ENCODE peak calls at places on chromosomes 3 and 15, in seven cellular contexts. One of them, this sample, is unnamed.

GRCh38 chr3:98573231-98573728 is 20.1 kb downstream of the CPOX start:
- DNase-seq in ovary: no peak
- DNase-seq in thoracic aorta: no peak
- DNase-seq in HL-60: no peak
- DNase-seq in left ventricle myocardium inferior: no peak
- DNase-seq in lower lobe of right lung: no peak
- DNase-seq in A549: peak; percentile 21
- DNase-seq in this sample: no peak

GRCh38 chr3:131896285-131896684 is 138.5 kb downstream of the CPNE4 start:
- DNase-seq in ovary: no peak
- DNase-seq in thoracic aorta: no peak
- DNase-seq in HL-60: no peak
- DNase-seq in left ventricle myocardium inferior: no peak
- DNase-seq in lower lobe of right lung: no peak
- DNase-seq in A549: no peak
- DNase-seq in this sample: no peak

GRCh38 chr15:79572691-79573340 is 140.7 kb downstream of the MINAR1 start:
- DNase-seq in ovary: no peak
- DNase-seq in thoracic aorta: no peak
- DNase-seq in HL-60: no peak
- DNase-seq in left ventricle myocardium inferior: no peak
- DNase-seq in lower lobe of right lung: no peak
- DNase-seq in A549: no peak
- DNase-seq in this sample: no peak

GRCh38 chr3:139173372-139174108 is 128.8 kb upstream of the PRR23C start:
- DNase-seq in ovary: peak; percentile 30
- DNase-seq in thoracic aorta: no peak
- DNase-seq in HL-60: no peak
- DNase-seq in left ventricle myocardium inferior: no peak
- DNase-seq in lower lobe of right lung: no peak
- DNase-seq in A549: no peak
- DNase-seq in this sample: no peak

GRCh38 chr3:151146071-151146730 is 56.8 kb downstream of the GPR171 start:
- DNase-seq in ovary: peak; percentile 38
- DNase-seq in thoracic aorta: peak; percentile 13
- DNase-seq in HL-60: peak; percentile 60
- DNase-seq in left ventricle myocardium inferior: peak; percentile 60
- DNase-seq in lower lobe of right lung: peak; percentile 66
- DNase-seq in A549: peak; percentile 60
- DNase-seq in this sample: peak; percentile 71

GRCh38 chr15:77516786-77517185 is 96.1 kb downstream of the HMG20A start:
- DNase-seq in ovary: no peak
- DNase-seq in thoracic aorta: no peak
- DNase-seq in HL-60: no peak
- DNase-seq in left ventricle myocardium inferior: no peak
- DNase-seq in lower lobe of right lung: no peak
- DNase-seq in A549: no peak
- DNase-seq in this sample: no peak

GRCh38 chr3:44020178-44020577 is 221.5 kb upstream of the TOPAZ1 start:
- DNase-seq in ovary: no peak
- DNase-seq in thoracic aorta: no peak
- DNase-seq in HL-60: no peak
- DNase-seq in left ventricle myocardium inferior: no peak
- DNase-seq in lower lobe of right lung: no peak
- DNase-seq in A549: no peak
- DNase-seq in this sample: no peak

GRCh38 chr3:94114667-94115066 is 51.8 kb downstream of the NSUN3 start:
- DNase-seq in ovary: no peak
- DNase-seq in thoracic aorta: no peak
- DNase-seq in HL-60: no peak
- DNase-seq in left ventricle myocardium inferior: no peak
- DNase-seq in lower lobe of right lung: no peak
- DNase-seq in A549: no peak
- DNase-seq in this sample: no peak

GRCh38 chr3:46892285-46893145 is 15.0 kb downstream of the PTH1R start:
- DNase-seq in ovary: peak; percentile 65
- DNase-seq in thoracic aorta: peak; percentile 71
- DNase-seq in HL-60: peak; percentile 51
- DNase-seq in left ventricle myocardium inferior: peak; percentile 74
- DNase-seq in lower lobe of right lung: peak; percentile 85
- DNase-seq in A549: peak; percentile 76
- DNase-seq in this sample: peak; percentile 72

GRCh38 chr3:30538787-30539186 is 67.6 kb upstream of the TGFBR2 start:
- DNase-seq in ovary: no peak
- DNase-seq in thoracic aorta: no peak
- DNase-seq in HL-60: no peak
- DNase-seq in left ventricle myocardium inferior: no peak
- DNase-seq in lower lobe of right lung: no peak
- DNase-seq in A549: peak; percentile 18
- DNase-seq in this sample: no peak

GRCh38 chr3:111541911-111542483 is at the start of gene CD96:
- DNase-seq in ovary: no peak
- DNase-seq in thoracic aorta: no peak
- DNase-seq in HL-60: no peak
- DNase-seq in left ventricle myocardium inferior: no peak
- DNase-seq in lower lobe of right lung: no peak
- DNase-seq in A549: no peak
- DNase-seq in this sample: no peak

GRCh38 chr15:70328137-70329115 is 230.7 kb upstream of the TLE3 start:
- DNase-seq in ovary: no peak
- DNase-seq in thoracic aorta: no peak
- DNase-seq in HL-60: no peak
- DNase-seq in left ventricle myocardium inferior: peak; percentile 49
- DNase-seq in lower lobe of right lung: no peak
- DNase-seq in A549: no peak
- DNase-seq in this sample: peak; percentile 64

GRCh38 chr3:137572931-137573330 is 191.2 kb upstream of the SOX14 start:
- DNase-seq in ovary: no peak
- DNase-seq in thoracic aorta: no peak
- DNase-seq in HL-60: no peak
- DNase-seq in left ventricle myocardium inferior: no peak
- DNase-seq in lower lobe of right lung: no peak
- DNase-seq in A549: no peak
- DNase-seq in this sample: no peak

GRCh38 chr15:91783451-91783850 is 70.1 kb upstream of the SLCO3A1 start:
- DNase-seq in ovary: no peak
- DNase-seq in thoracic aorta: no peak
- DNase-seq in HL-60: no peak
- DNase-seq in left ventricle myocardium inferior: no peak
- DNase-seq in lower lobe of right lung: no peak
- DNase-seq in A549: no peak
- DNase-seq in this sample: no peak

GRCh38 chr3:13882876-13883275 is 3.0 kb upstream of the WNT7A start:
- DNase-seq in ovary: no peak
- DNase-seq in thoracic aorta: no peak
- DNase-seq in HL-60: no peak
- DNase-seq in left ventricle myocardium inferior: no peak
- DNase-seq in lower lobe of right lung: no peak
- DNase-seq in A549: no peak
- DNase-seq in this sample: no peak

GRCh38 chr3:14303336-14304100 is 98.9 kb upstream of the SLC6A6 start:
- DNase-seq in ovary: no peak
- DNase-seq in thoracic aorta: no peak
- DNase-seq in HL-60: no peak
- DNase-seq in left ventricle myocardium inferior: no peak
- DNase-seq in lower lobe of right lung: no peak
- DNase-seq in A549: no peak
- DNase-seq in this sample: no peak

GRCh38 chr15:81400640-81401236 is 26.7 kb upstream of the TMC3 start:
- DNase-seq in ovary: no peak
- DNase-seq in thoracic aorta: no peak
- DNase-seq in HL-60: no peak
- DNase-seq in left ventricle myocardium inferior: no peak
- DNase-seq in lower lobe of right lung: no peak
- DNase-seq in A549: peak; percentile 55
- DNase-seq in this sample: no peak

GRCh38 chr15:56472278-56472677 is 7.3 kb upstream of the MNS1 start:
- DNase-seq in ovary: no peak
- DNase-seq in thoracic aorta: no peak
- DNase-seq in HL-60: no peak
- DNase-seq in left ventricle myocardium inferior: no peak
- DNase-seq in lower lobe of right lung: no peak
- DNase-seq in A549: no peak
- DNase-seq in this sample: no peak

GRCh38 chr3:53156368-53156834 is 4.6 kb upstream of the PRKCD start:
- DNase-seq in ovary: no peak
- DNase-seq in thoracic aorta: no peak
- DNase-seq in HL-60: no peak
- DNase-seq in left ventricle myocardium inferior: no peak
- DNase-seq in lower lobe of right lung: peak; percentile 78
- DNase-seq in A549: no peak
- DNase-seq in this sample: no peak
- H3K27ac ChIP-seq in ovary: no peak overlapping the region
- H3K27ac ChIP-seq in thoracic aorta: no peak overlapping the region
- H3K27ac ChIP-seq in HL-60: no peak overlapping the region
- H3K27ac ChIP-seq in left ventricle myocardium inferior: no peak overlapping the region
- H3K27ac ChIP-seq in lower lobe of right lung: peak overlapping the region; percentile 71
- H3K27ac ChIP-seq in A549: no peak overlapping the region
- H3K27ac ChIP-seq in this sample: no peak overlapping the region

GRCh38 chr15:39083213-39083612 is 497.7 kb upstream of the THBS1 start:
- DNase-seq in ovary: no peak
- DNase-seq in thoracic aorta: no peak
- DNase-seq in HL-60: peak; percentile 55
- DNase-seq in left ventricle myocardium inferior: no peak
- DNase-seq in lower lobe of right lung: no peak
- DNase-seq in A549: no peak
- DNase-seq in this sample: no peak

GRCh38 chr15:39077998-39078397 is 502.9 kb upstream of the THBS1 start:
- DNase-seq in ovary: no peak
- DNase-seq in thoracic aorta: no peak
- DNase-seq in HL-60: no peak
- DNase-seq in left ventricle myocardium inferior: no peak
- DNase-seq in lower lobe of right lung: no peak
- DNase-seq in A549: no peak
- DNase-seq in this sample: no peak

GRCh38 chr15:39075756-39076341 is 505.0 kb upstream of the THBS1 start:
- DNase-seq in ovary: no peak
- DNase-seq in thoracic aorta: no peak
- DNase-seq in HL-60: no peak
- DNase-seq in left ventricle myocardium inferior: no peak
- DNase-seq in lower lobe of right lung: no peak
- DNase-seq in A549: no peak
- DNase-seq in this sample: no peak

GRCh38 chr15:39075311-39075710 is 505.6 kb upstream of the THBS1 start:
- DNase-seq in ovary: no peak
- DNase-seq in thoracic aorta: no peak
- DNase-seq in HL-60: no peak
- DNase-seq in left ventricle myocardium inferior: no peak
- DNase-seq in lower lobe of right lung: no peak
- DNase-seq in A549: no peak
- DNase-seq in this sample: no peak

DNA sequence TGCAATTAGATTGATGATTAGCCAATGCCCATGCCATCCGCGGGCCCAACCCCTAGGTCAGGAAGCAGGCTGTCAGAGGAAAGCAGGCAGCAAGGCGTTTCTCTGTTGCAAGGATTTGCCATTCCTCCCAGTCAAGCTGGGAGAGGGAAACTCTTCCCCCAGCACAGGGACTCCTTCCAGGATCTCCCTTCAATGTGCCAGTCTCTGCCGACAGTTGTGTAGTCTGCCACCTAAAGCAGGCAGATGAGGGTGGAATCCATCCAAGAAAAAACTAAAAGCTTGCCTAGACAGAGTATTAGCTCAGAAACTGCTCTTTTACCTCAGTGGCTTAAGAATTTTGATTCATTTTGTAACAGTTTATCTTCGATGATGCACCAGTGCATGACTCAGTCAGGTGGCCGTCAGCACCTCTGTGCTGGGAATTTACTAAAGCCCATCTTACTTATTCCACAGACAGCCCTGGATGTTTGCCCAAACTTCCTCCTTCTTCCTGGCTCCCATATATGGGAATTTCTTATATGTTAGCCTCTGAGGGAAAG is 501.5 kb upstream of the THBS1 start:
- DNase-seq in ovary: no peak
- DNase-seq in thoracic aorta: no peak
- DNase-seq in HL-60: no peak
- DNase-seq in left ventricle myocardium inferior: no peak
- DNase-seq in lower lobe of right lung: no peak
- DNase-seq in A549: peak; percentile 19
- DNase-seq in this sample: no peak
- H3K27ac ChIP-seq in ovary: no peak overlapping the region
- H3K27ac ChIP-seq in thoracic aorta: no peak overlapping the region
- H3K27ac ChIP-seq in HL-60: no peak overlapping the region
- H3K27ac ChIP-seq in left ventricle myocardium inferior: no peak overlapping the region
- H3K27ac ChIP-seq in lower lobe of right lung: no peak overlapping the region
- H3K27ac ChIP-seq in A549: peak overlapping the region; percentile 80
- H3K27ac ChIP-seq in this sample: no peak overlapping the region

GRCh38 chr3:101624857-101625256 is 50.9 kb downstream of the PCNP start:
- DNase-seq in ovary: no peak
- DNase-seq in thoracic aorta: no peak
- DNase-seq in HL-60: no peak
- DNase-seq in left ventricle myocardium inferior: no peak
- DNase-seq in lower lobe of right lung: no peak
- DNase-seq in A549: no peak
- DNase-seq in this sample: no peak

GRCh38 chr3:101629219-101629618 is 47.7 kb downstream of the ZBTB11 start:
- DNase-seq in ovary: no peak
- DNase-seq in thoracic aorta: no peak
- DNase-seq in HL-60: no peak
- DNase-seq in left ventricle myocardium inferior: no peak
- DNase-seq in lower lobe of right lung: no peak
- DNase-seq in A549: no peak
- DNase-seq in this sample: no peak

GRCh38 chr3:101623656-101624055 is 49.7 kb downstream of the PCNP start:
- DNase-seq in ovary: no peak
- DNase-seq in thoracic aorta: no peak
- DNase-seq in HL-60: no peak
- DNase-seq in left ventricle myocardium inferior: no peak
- DNase-seq in lower lobe of right lung: no peak
- DNase-seq in A549: no peak
- DNase-seq in this sample: no peak

GRCh38 chr3:101631397-101631796 is 45.5 kb downstream of the ZBTB11 start:
- DNase-seq in ovary: no peak
- DNase-seq in thoracic aorta: no peak
- DNase-seq in HL-60: no peak
- DNase-seq in left ventricle myocardium inferior: no peak
- DNase-seq in lower lobe of right lung: no peak
- DNase-seq in A549: no peak
- DNase-seq in this sample: no peak

DNA sequence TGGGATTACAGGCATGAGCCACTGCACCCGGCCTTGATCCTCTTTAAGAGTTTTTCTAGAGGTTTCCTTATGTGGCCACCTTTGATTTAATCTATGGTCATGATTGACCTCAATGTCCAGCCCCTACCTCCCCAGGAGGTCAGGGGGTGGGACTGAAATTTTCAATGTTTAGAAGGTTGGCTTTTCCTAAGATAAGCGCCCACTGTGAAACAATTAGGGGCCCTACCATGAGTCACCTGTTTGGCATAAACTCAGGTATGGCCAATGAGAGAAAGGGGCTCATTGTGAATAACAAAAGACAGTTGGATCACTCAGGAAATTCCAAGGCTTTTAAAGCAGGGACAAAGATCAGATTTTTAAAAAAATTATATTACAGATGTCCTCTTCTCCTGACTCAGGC is 51.1 kb downstream of the ZBTB11 start:
- DNase-seq in ovary: no peak
- DNase-seq in thoracic aorta: no peak
- DNase-seq in HL-60: no peak
- DNase-seq in left ventricle myocardium inferior: no peak
- DNase-seq in lower lobe of right lung: no peak
- DNase-seq in A549: no peak
- DNase-seq in this sample: no peak
- H3K27ac ChIP-seq in ovary: no peak overlapping the region
- H3K27ac ChIP-seq in thoracic aorta: no peak overlapping the region
- H3K27ac ChIP-seq in HL-60: no peak overlapping the region
- H3K27ac ChIP-seq in left ventricle myocardium inferior: no peak overlapping the region
- H3K27ac ChIP-seq in lower lobe of right lung: no peak overlapping the region
- H3K27ac ChIP-seq in A549: no peak overlapping the region
- H3K27ac ChIP-seq in this sample: no peak overlapping the region

GRCh38 chr15:65287515-65287845 is 797 bp upstream of the PARP16 start:
- DNase-seq in ovary: no peak
- DNase-seq in thoracic aorta: no peak
- DNase-seq in HL-60: no peak
- DNase-seq in left ventricle myocardium inferior: no peak
- DNase-seq in lower lobe of right lung: no peak
- DNase-seq in A549: no peak
- DNase-seq in this sample: no peak
- H3K27ac ChIP-seq in ovary: peak overlapping the region; percentile 19
- H3K27ac ChIP-seq in thoracic aorta: peak overlapping the region; percentile 80
- H3K27ac ChIP-seq in HL-60: no peak overlapping the region
- H3K27ac ChIP-seq in left ventricle myocardium inferior: peak overlapping the region; percentile 96
- H3K27ac ChIP-seq in lower lobe of right lung: peak overlapping the region; percentile 90
- H3K27ac ChIP-seq in A549: peak overlapping the region; percentile 85
- H3K27ac ChIP-seq in this sample: peak overlapping the region; percentile 89